ENCODE peak calls at places on chromosomes 16 and 17, in ten cellular contexts. L is fibroblast of mammary gland, E is HFFc6, C is brain microvascular endothelial cell, R is WTC11, P is A549, A is nephron progenitor cell, X is BE2C, B is heart right ventricle, D is cardiac muscle cell. W is an unnamed sample.

GRCh38 chr17:18008496-18009268 is 30.3 kb downstream of the ATPAF2 start:
- DNase-seq in L (peak), E (peak), C (peak), R (no peak), P (no peak), A (no peak), X (no peak), B (no peak), D (no peak), W (no peak)

GRCh38 chr16:19659554-19659953 is 58.5 kb downstream of the KNOP1 start:
- DNase-seq in L (no peak), E (no peak), C (no peak), R (no peak), P (peak), A (no peak), X (no peak), B (no peak), D (no peak), W (no peak)

GRCh38 chr17:19407601-19408380 is 3.2 kb upstream of the RNF112 start:
- DNase-seq in L (no peak), E (no peak), C (no peak), R (no peak), P (no peak), A (no peak), X (no peak), B (no peak), D (no peak), W (no peak)

GRCh38 chr16:86775401-86775985 is 197.1 kb downstream of the FOXL1 start:
- DNase-seq in L (peak), E (no peak), C (no peak), R (no peak), P (no peak), A (peak), X (no peak), B (no peak), D (no peak), W (peak)

GRCh38 chr16:24430937-24431760 is 108.2 kb upstream of the RBBP6 start:
- DNase-seq in L (no peak), E (no peak), C (no peak), R (no peak), P (peak), A (no peak), X (no peak), B (no peak), D (no peak), W (no peak)

GRCh38 chr16:57711993-57712392 is 17.4 kb downstream of the DRC7 start:
- DNase-seq in L (no peak), E (no peak), C (no peak), R (no peak), P (no peak), A (no peak), X (no peak), B (no peak), D (no peak), W (no peak)

GRCh38 chr17:74055508-74056160 is 147.8 kb upstream of the RPL38 start:
- DNase-seq in L (no peak), E (no peak), C (no peak), R (no peak), P (no peak), A (no peak), X (no peak), B (no peak), D (no peak), W (peak)

GRCh38 chr16:11986521-11987057 is 10.1 kb downstream of the SNX29 start:
- DNase-seq in L (peak), E (no peak), C (peak), R (no peak), P (no peak), A (no peak), X (no peak), B (no peak), D (no peak), W (no peak)

GRCh38 chr17:27572665-27573064 is 58.3 kb upstream of the LGALS9 start:
- DNase-seq in L (no peak), E (peak), C (peak), R (no peak), P (no peak), A (no peak), X (no peak), B (no peak), D (no peak), W (no peak)

GRCh38 chr17:27320222-27320560 is 26.3 kb downstream of the WSB1 start:
- DNase-seq in L (no peak), E (no peak), C (no peak), R (no peak), P (no peak), A (no peak), X (no peak), B (no peak), D (no peak), W (no peak)

GRCh38 chr17:17171991-17172939 is 33.9 kb downstream of the PLD6 start:
- DNase-seq in L (no peak), E (no peak), C (no peak), R (peak), P (no peak), A (no peak), X (no peak), B (peak), D (no peak), W (peak)

GRCh38 chr17:71635187-71635586 is 485.6 kb upstream of the SOX9 start:
- DNase-seq in L (no peak), E (no peak), C (no peak), R (no peak), P (no peak), A (no peak), X (no peak), B (no peak), D (no peak), W (no peak)

GRCh38 chr17:80264048-80264792 is 3.6 kb downstream of the RNF213 start:
- DNase-seq in L (no peak), E (no peak), C (no peak), R (no peak), P (no peak), A (no peak), X (no peak), B (no peak), D (no peak), W (no peak)

GRCh38 chr17:48024149-48025039 is 13.2 kb downstream of the COPZ2 start:
- DNase-seq in L (peak), E (peak), C (no peak), R (peak), P (peak), A (peak), X (peak), B (peak), D (peak), W (peak)

GRCh38 chr17:28616281-28616680 is 2.3 kb upstream of the RSKR start:
- DNase-seq in L (no peak), E (no peak), C (no peak), R (no peak), P (no peak), A (no peak), X (no peak), B (no peak), D (no peak), W (no peak)

GRCh38 chr16:62038225-62038624 is 2.0 kb upstream of the CDH8 start:
- DNase-seq in L (no peak), E (no peak), C (no peak), R (no peak), P (no peak), A (no peak), X (no peak), B (no peak), D (no peak), W (no peak)

GRCh38 chr17:4176803-4177472 is 33.9 kb downstream of the CYB5D2 start:
- DNase-seq in L (no peak), E (no peak), C (no peak), R (no peak), P (no peak), A (no peak), X (no peak), B (no peak), D (no peak), W (no peak)

GRCh38 chr16:1271380-1271749 is 15.5 kb downstream of the TPSD1 start:
- DNase-seq in L (no peak), E (no peak), C (no peak), R (no peak), P (no peak), A (no peak), X (no peak), B (no peak), D (no peak), W (no peak)

GRCh38 chr16:5621826-5622225 is 524.2 kb upstream of the EEF2KMT start:
- DNase-seq in L (no peak), E (no peak), C (no peak), R (no peak), P (no peak), A (no peak), X (peak), B (no peak), D (no peak), W (no peak)

GRCh38 chr17:62819511-62820221 is 11.6 kb upstream of the MARCHF10 start:
- DNase-seq in L (peak), E (peak), C (peak), R (no peak), P (peak), A (peak), X (peak), B (peak), D (peak), W (peak)

DNA sequence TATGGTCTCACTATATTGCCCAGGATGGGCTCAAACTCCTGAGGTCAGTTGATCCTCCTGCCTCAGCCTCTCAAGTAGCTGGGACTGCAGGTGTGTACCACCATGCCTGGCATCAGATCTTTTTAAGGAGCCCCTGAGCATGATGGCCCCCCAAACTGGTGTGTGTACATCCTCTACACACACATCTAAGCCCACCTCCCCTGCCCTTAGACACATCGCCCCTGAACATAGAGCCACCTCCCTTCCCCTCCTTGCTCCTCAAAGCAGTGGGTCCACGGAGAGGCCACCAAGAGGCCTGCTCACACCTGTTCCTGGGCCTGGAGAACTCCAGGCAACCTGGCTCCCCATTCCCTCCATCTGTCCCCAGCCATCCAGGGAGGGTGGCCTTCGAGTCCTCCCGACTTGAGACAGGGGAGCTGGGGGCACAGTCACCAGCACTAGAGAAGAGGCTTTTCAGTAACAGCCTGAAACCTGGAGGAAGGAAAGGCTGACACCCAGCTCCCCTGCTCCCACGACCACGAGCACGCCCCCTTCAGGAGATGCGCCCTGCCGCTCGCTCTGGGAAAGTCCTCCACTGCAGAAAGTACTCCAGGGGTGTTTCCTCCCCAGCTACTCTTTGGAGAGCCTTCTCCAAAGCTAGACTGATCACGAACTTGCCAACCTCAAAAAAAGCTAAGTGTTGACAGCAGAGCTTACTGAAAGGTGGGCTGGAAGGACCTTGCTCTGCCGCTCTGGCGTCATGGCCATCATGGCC is 12.6 kb upstream of the PRR29 start:
- DNase-seq in L (no peak), E (no peak), C (no peak), R (peak), P (no peak), A (no peak), X (no peak), B (no peak), D (no peak), W (no peak)
- TF ChIP-seq CTCF in L (no peak), E (no peak), C (peak), R (no peak), P (no peak), A (no peak), X (peak), B (no peak), D (no peak), W (no peak)

GRCh38 chr16:67804853-67805542 is 1.4 kb downstream of the RANBP10 start:
- DNase-seq in L (no peak), E (peak), C (no peak), R (no peak), P (no peak), A (no peak), X (no peak), B (no peak), D (no peak), W (no peak)
- TF ChIP-seq CTCF in L (no peak), E (no peak), C (no peak), R (no peak), P (no peak), A (no peak), X (no peak), B (no peak), D (no peak), W (no peak)

GRCh38 chr17:78307887-78308633 is 51.8 kb downstream of the SOCS3 start:
- DNase-seq in L (no peak), E (no peak), C (no peak), R (peak), P (no peak), A (no peak), X (peak), B (no peak), D (no peak), W (no peak)
- TF ChIP-seq CTCF in L (peak), E (no peak), C (peak), R (no peak), P (no peak), A (no peak), X (peak), B (no peak), D (no peak), W (no peak)

GRCh38 chr17:7559307-7560171 is 989 bp downstream of the TNFSF13 start:
- DNase-seq in L (no peak), E (no peak), C (no peak), R (no peak), P (no peak), A (no peak), X (no peak), B (no peak), D (no peak), W (no peak)

GRCh38 chr17:7561028-7561575 is 617 bp upstream of the SENP3 start:
- DNase-seq in L (peak), E (peak), C (peak), R (peak), P (peak), A (peak), X (peak), B (peak), D (peak), W (peak)

GRCh38 chr17:7561589-7562207 is at the start of gene SENP3:
- DNase-seq in L (peak), E (peak), C (peak), R (peak), P (peak), A (peak), X (peak), B (peak), D (peak), W (peak)

GRCh38 chr17:7558544-7559306 is at the start of gene TNFSF13:
- DNase-seq in L (no peak), E (no peak), C (no peak), R (no peak), P (no peak), A (no peak), X (no peak), B (peak), D (no peak), W (no peak)

DNA sequence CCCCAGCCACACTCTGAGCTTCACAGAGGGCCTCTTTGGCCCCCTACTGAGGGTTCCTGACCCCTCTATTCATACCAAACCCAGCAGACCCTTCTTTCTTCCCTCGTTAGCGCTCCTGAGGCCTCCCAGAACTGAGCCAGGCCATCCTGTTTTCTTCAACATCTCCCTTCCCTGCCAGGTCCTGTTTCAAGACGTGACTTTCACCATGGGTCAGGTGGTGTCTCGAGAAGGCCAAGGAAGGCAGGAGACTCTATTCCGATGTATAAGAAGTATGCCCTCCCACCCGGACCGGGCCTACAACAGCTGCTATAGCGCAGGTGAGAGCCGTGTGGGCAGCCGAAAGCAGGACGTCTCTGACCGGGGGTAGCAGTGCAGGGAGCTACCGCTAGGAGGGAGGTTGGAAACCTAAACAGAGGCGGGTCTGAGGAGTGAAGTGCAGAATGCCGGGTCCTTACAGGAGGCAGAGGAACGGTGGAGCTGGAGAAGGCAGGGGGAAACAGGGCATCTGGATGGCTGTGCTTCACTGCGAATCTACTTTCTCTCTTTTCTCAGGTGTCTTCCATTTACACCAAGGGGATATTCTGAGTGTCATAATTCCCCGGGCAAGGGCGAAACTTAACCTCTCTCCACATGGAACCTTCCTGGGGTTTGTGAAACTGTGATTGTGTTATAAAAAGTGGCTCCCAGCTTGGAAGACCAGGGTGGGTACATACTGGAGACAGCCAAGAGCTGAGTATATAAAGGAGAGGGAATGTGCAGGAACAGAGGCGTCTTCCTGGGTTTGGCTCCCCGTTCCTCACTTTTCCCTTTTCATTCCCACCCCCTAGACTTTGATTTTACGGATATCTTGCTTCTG is 1.3 kb upstream of the SENP3 start:
- DNase-seq in L (peak), E (no peak), C (peak), R (peak), P (peak), A (peak), X (no peak), B (peak), D (peak), W (peak)
- TF ChIP-seq CTCF in L (peak), E (no peak), C (peak), R (peak), P (no peak), A (peak), X (peak), B (no peak), D (peak), W (peak)